ENCODE peak calls at places on chromosomes 11 and 22, in ten cellular contexts. V, R, Z, C, E, G, T, J, X and P are unnamed samples.

GRCh38 chr11:108609681-108610080 is 16.1 kb upstream of the EXPH5 start:
- DNase-seq in R (no peak), X (no peak), C (no peak), V (no peak), G (peak; percentile 32), J (no peak), T (no peak), E (no peak), Z (no peak), P (no peak)

GRCh38 chr11:92781151-92781550 is 188.3 kb upstream of the MTNR1B start:
- DNase-seq in X (no peak), R (no peak), V (no peak), E (no peak), Z (no peak), G (no peak), T (no peak), J (no peak), C (no peak), P (no peak)

GRCh38 chr11:79794484-79795393 is 353.9 kb upstream of the TENM4 start:
- DNase-seq in E (no peak), R (no peak), G (no peak), C (no peak), J (no peak), Z (no peak), V (no peak), T (no peak), X (no peak), P (no peak)

GRCh38 chr11:47499614-47500013 is 50.7 kb upstream of the RAPSN start:
- DNase-seq in R (no peak), Z (no peak), G (no peak), V (no peak), C (no peak), J (no peak), X (no peak), E (no peak), T (no peak), P (no peak)

GRCh38 chr22:50144005-50144614 is 26.4 kb upstream of the PANX2 start:
- DNase-seq in E (no peak), G (no peak), X (no peak), V (no peak), C (no peak), R (no peak), J (no peak), Z (no peak), T (no peak), P (no peak)

GRCh38 chr22:24845036-24845918 is 39.3 kb downstream of the SGSM1 start:
- DNase-seq in J (no peak), Z (peak; percentile 38), V (peak; percentile 76), X (no peak), T (no peak), R (no peak), G (peak; percentile 83), C (no peak), E (no peak), P (peak; percentile 50)

GRCh38 chr11:121249039-121249663 is 43.4 kb upstream of the SC5D start:
- DNase-seq in R (no peak), C (no peak), V (no peak), G (peak; percentile 67), E (no peak), T (peak; percentile 31), J (no peak), Z (no peak), X (no peak), P (no peak)

GRCh38 chr11:120642196-120642894 is 130.8 kb downstream of the GRIK4 start:
- DNase-seq in G (no peak), Z (no peak), R (no peak), X (no peak), J (no peak), E (no peak), C (no peak), T (no peak), V (peak; percentile 35), P (no peak)

GRCh38 chr11:58576792-58577440 is 1.3 kb upstream of the LPXN start:
- DNase-seq in E (no peak), C (no peak), T (no peak), J (no peak), R (no peak), X (no peak), V (peak; percentile 24), G (peak; percentile 73), Z (no peak), P (no peak)

GRCh38 chr22:48959496-48959895 is 868.2 kb downstream of the BRD1 start:
- DNase-seq in V (peak; percentile 3), Z (no peak), C (no peak), G (no peak), X (no peak), E (no peak), J (no peak), T (no peak), R (no peak), P (no peak)

DNA sequence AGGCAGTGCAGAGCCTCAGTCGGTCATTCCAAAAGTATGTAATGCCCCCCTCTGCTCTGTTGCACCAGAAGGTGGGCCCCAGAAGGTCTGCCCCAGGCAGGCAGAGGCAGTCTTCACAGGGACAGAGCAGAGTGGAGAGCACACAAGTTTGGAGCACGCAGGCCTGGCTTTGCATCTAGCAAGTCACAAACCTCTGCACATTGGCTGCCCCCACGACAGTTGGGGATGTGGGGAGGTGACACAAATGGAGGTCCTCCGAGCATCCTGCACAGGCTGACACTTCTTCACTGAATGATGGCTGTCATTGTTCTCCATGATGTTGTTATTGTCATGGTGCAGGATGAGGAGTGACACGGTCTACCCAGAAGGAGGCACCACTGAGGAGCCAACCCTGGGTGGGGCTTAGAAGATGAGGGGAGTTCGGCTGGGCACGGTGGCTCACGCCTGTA is 11.9 kb downstream of the TOM1 start:
- DNase-seq in J (no peak), V (peak; percentile 24), X (no peak), T (no peak), E (no peak), R (no peak), Z (no peak), G (no peak), C (no peak), P (no peak)
- H3K4me1 ChIP-seq in J (peaks cover 86% of the 10 kb centered on the region), V (peaks cover 29% of the 10 kb centered on the region), X (peaks cover 95% of the 10 kb centered on the region), T (peaks cover 37% of the 10 kb centered on the region), E (peaks cover 60% of the 10 kb centered on the region), R (peaks cover 43% of the 10 kb centered on the region), Z (peaks cover 95% of the 10 kb centered on the region), G (peaks cover 36% of the 10 kb centered on the region), C (peaks cover 36% of the 10 kb centered on the region), P (peaks cover 20% of the 10 kb centered on the region)

GRCh38 chr22:29947410-29948387 is 64.7 kb downstream of the MTMR3 start:
- DNase-seq in X (no peak), E (no peak), T (no peak), C (no peak), R (no peak), J (no peak), Z (no peak), V (no peak), G (peak; percentile 63), P (no peak)

GRCh38 chr22:29945435-29945834 is 62.5 kb downstream of the MTMR3 start:
- DNase-seq in J (no peak), G (no peak), C (no peak), T (no peak), V (no peak), Z (no peak), R (no peak), X (no peak), E (no peak), P (no peak)

GRCh38 chr22:29946220-29946619 is 63.2 kb downstream of the MTMR3 start:
- DNase-seq in R (no peak), V (no peak), G (no peak), X (no peak), T (no peak), Z (no peak), E (no peak), C (no peak), J (no peak), P (no peak)

GRCh38 chr22:29940526-29940925 is 57.6 kb downstream of the MTMR3 start:
- DNase-seq in V (no peak), T (no peak), G (no peak), C (no peak), X (no peak), E (no peak), R (no peak), Z (no peak), J (no peak), P (no peak)

GRCh38 chr22:29944339-29944738 is 61.4 kb downstream of the MTMR3 start:
- DNase-seq in C (no peak), T (no peak), R (no peak), Z (no peak), V (no peak), G (peak; percentile 10), E (no peak), J (no peak), X (no peak), P (no peak)
- H3K4me1 ChIP-seq in C (peaks cover 10% of the 10 kb centered on the region), T (peaks cover 20% of the 10 kb centered on the region), R (peaks cover 7% of the 10 kb centered on the region), Z (peaks cover 51% of the 10 kb centered on the region), V (peaks cover 28% of the 10 kb centered on the region), G (peaks cover 35% of the 10 kb centered on the region), E (peaks cover 21% of the 10 kb centered on the region), J (peaks cover 62% of the 10 kb centered on the region), X (peaks cover 68% of the 10 kb centered on the region), P (peaks cover 8% of the 10 kb centered on the region)

GRCh38 chr11:128716661-128717210 is 22.9 kb downstream of the FLI1 start:
- DNase-seq in V (no peak), E (peak; percentile 40), G (peak; percentile 57), R (no peak), T (no peak), Z (no peak), C (no peak), X (no peak), J (no peak), P (peak; percentile 51)

GRCh38 chr11:128718064-128718463 is 24.2 kb downstream of the FLI1 start:
- DNase-seq in R (no peak), E (no peak), T (no peak), X (no peak), V (no peak), J (no peak), G (no peak), Z (no peak), C (no peak), P (no peak)

GRCh38 chr11:128716231-128716630 is 22.4 kb downstream of the FLI1 start:
- DNase-seq in J (no peak), R (no peak), G (peak; percentile 19), Z (no peak), X (no peak), T (no peak), C (no peak), V (no peak), E (no peak), P (peak; percentile 45)

GRCh38 chr11:128715691-128716153 is 21.9 kb downstream of the FLI1 start:
- DNase-seq in T (no peak), Z (no peak), G (peak; percentile 68), E (no peak), V (no peak), J (no peak), X (no peak), C (no peak), R (no peak), P (peak; percentile 72)

DNA sequence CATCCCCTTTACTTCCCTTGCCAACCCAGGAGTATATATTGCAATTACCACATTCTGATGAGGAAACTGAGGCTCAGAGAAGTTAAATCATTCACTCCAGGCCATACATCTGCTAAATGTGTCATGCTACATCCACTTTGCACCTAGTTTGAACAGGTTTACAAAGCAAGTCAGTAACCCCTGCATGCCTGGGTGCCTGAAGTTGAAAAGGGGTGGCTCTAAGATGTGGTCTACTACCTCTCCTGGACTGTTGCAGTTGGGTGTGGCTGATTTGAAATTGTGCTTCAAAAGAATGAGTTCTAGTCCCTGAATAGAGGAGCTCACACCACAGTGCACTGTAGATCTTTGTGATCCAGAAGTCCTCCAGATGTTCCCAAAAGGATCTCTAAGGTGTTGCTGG is 23.7 kb downstream of the FLI1 start:
- DNase-seq in G (no peak), C (no peak), E (no peak), X (no peak), Z (no peak), T (no peak), R (no peak), V (no peak), J (no peak), P (no peak)
- H3K4me1 ChIP-seq in G (peaks cover 49% of the 10 kb centered on the region), C (peaks cover 97% of the 10 kb centered on the region), E (peaks cover 28% of the 10 kb centered on the region), X (peaks cover 99% of the 10 kb centered on the region), Z (peaks cover 24% of the 10 kb centered on the region), T (no peaks in the 10 kb centered on the region), R (peaks cover 17% of the 10 kb centered on the region), V (peaks cover 5% of the 10 kb centered on the region), J (peaks cover 99% of the 10 kb centered on the region), P (peaks cover 22% of the 10 kb centered on the region)

GRCh38 chr11:114079406-114080072 is 20.0 kb downstream of the ZBTB16 start:
- DNase-seq in X (no peak), G (peak; percentile 24), Z (peak; percentile 51), J (no peak), R (no peak), E (no peak), T (no peak), V (no peak), C (no peak), P (peak; percentile 83)
- H3K4me1 ChIP-seq in X (peaks cover 100% of the 10 kb centered on the region), G (peaks cover 3% of the 10 kb centered on the region), Z (peaks cover 100% of the 10 kb centered on the region), J (peaks cover 100% of the 10 kb centered on the region), R (peaks cover 25% of the 10 kb centered on the region), E (peaks cover 92% of the 10 kb centered on the region), T (peaks cover 3% of the 10 kb centered on the region), V (peaks cover 94% of the 10 kb centered on the region), C (peaks cover 35% of the 10 kb centered on the region), P (peaks cover 61% of the 10 kb centered on the region)